ENCODE peak calls at places on chromosomes 16 and 17, in six cellular contexts. B is testis, Y is fibroblast of lung, Q is Panc1, A is Peyer's patch, U is SK-N-SH. X is an unnamed sample.

GRCh38 chr16:66487580-66488235 is 60.6 kb downstream of the BEAN1 start:
- DNase-seq in A (peak; percentile 16), B (no peak), U (no peak), Q (no peak), Y (no peak), X (no peak)

GRCh38 chr17:74744349-74744713 is 4.1 kb upstream of the NHERF1 start:
- DNase-seq in U (no peak), B (no peak), Q (no peak), A (peak; percentile 49), Y (no peak), X (no peak)

GRCh38 chr17:2906907-2907306 is 110.7 kb downstream of the RAP1GAP2 start:
- DNase-seq in U (no peak), A (no peak), Q (no peak), B (peak; percentile 58), Y (no peak), X (no peak)

GRCh38 chr17:43702636-43703035 is 40.9 kb upstream of the MEOX1 start:
- DNase-seq in B (peak; percentile 74), U (peak; percentile 63), Q (no peak), Y (no peak), A (no peak), X (no peak)

GRCh38 chr17:82317394-82318168 is at the start of gene CD7:
- DNase-seq in Y (no peak), A (no peak), Q (no peak), B (no peak), U (no peak), X (peak; percentile 55)

GRCh38 chr17:1486802-1487695 is 5.4 kb downstream of the MYO1C start:
- DNase-seq in U (no peak), Q (peak; percentile 45), B (peak; percentile 86), Y (peak; percentile 34), A (peak; percentile 91), X (peak; percentile 94)

GRCh38 chr16:87344931-87345631 is 27.9 kb upstream of the C16orf95 start:
- DNase-seq in B (no peak), A (peak; percentile 60), Q (no peak), Y (no peak), U (no peak), X (peak; percentile 63)

GRCh38 chr17:9587969-9588656 is 11.7 kb downstream of the CFAP52 start:
- DNase-seq in Y (no peak), Q (no peak), U (no peak), B (peak; percentile 40), A (no peak), X (no peak)

GRCh38 chr16:10181196-10182162 is 749 bp downstream of the GRIN2A start:
- DNase-seq in Y (peak; percentile 18), B (peak; percentile 78), U (peak; percentile 91), Q (peak; percentile 60), A (peak; percentile 75), X (peak; percentile 64)

GRCh38 chr17:59327891-59328290 is 3.6 kb upstream of the YPEL2 start:
- DNase-seq in B (no peak), U (peak; percentile 4), Q (no peak), Y (no peak), A (no peak), X (no peak)

GRCh38 chr17:31163091-31163781 is 68.5 kb downstream of the NF1 start:
- DNase-seq in A (no peak), B (no peak), Q (no peak), U (no peak), Y (no peak), X (no peak)

GRCh38 chr17:4520881-4521600 is 22.4 kb downstream of the SPNS2 start:
- DNase-seq in A (no peak), U (no peak), Q (no peak), B (peak; percentile 42), Y (no peak), X (no peak)

GRCh38 chr17:43381204-43381603 is 17.6 kb upstream of the ARL4D start:
- DNase-seq in A (no peak), B (no peak), Y (no peak), U (no peak), Q (no peak), X (no peak)

GRCh38 chr16:78659216-78659615 is 559.8 kb downstream of the WWOX start:
- DNase-seq in A (no peak), Y (no peak), B (no peak), U (peak; percentile 62), Q (no peak), X (peak; percentile 60)

GRCh38 chr17:1300580-1300905 is 21.1 kb downstream of the TRARG1 start:
- DNase-seq in B (no peak), Q (no peak), U (no peak), A (no peak), Y (no peak), X (no peak)

GRCh38 chr17:38327936-38328335 is 15.8 kb downstream of the GPR179 start:
- DNase-seq in Q (no peak), Y (no peak), B (no peak), A (no peak), U (peak; percentile 8), X (no peak)
- H3K27ac ChIP-seq in Q (no peak overlapping the region), Y (no peak overlapping the region), B (no peak overlapping the region), A (no peak overlapping the region), U (no peak overlapping the region), X (no peak overlapping the region)

DNA sequence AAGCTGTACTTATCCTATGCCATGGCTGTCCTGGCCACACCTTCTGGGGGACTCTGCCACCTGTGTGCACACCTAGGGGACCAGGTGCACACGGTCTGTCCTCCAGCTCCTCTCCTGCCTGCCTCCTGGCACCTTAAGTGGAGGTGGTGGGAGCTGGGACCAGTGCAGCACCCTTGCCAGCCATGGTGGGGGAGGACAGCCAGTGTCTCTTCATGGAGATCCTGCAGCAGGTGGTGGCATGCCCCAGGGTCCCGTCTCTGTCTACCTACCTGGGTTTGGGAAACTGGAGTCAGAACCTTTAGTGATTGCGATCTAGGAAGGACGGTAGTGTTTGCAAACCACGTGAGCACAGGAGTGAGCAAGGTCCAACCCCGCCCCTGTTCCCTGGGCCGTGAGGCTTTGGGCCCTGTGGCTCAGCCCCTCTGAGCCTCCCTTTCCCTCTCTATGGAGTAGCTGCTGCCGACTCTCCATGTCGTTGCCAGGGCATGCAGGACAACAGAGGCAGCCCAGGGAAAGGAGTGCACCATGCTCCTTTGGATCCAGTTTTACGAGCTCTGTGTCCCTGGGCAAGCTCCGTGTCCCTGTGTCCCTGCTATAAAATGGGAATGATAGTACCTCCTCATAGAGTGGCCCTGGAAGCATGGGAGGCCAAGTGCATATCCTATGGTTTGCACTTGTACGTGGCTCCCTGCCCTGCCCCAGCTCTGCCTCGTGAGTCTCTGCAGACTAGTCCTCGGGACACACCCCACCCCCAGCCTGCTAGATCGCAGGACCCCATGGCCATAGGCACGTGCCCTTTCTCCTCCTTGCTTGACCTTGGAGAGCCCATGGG is 7.1 kb downstream of the ADGRG1 start:
- DNase-seq in Q (no peak), A (peak; percentile 89), U (no peak), B (no peak), Y (no peak), X (peak; percentile 41)
- H3K4me1 ChIP-seq in Q (peaks cover 20% of the 10 kb centered on the region), A (peaks cover 25% of the 10 kb centered on the region), U (peaks cover 17% of the 10 kb centered on the region), B (peaks cover 66% of the 10 kb centered on the region), Y (peaks cover 11% of the 10 kb centered on the region), X (peaks cover 24% of the 10 kb centered on the region)

GRCh38 chr17:67475161-67475887 is 98.2 kb downstream of the PITPNC1 start:
- DNase-seq in Q (peak; percentile 80), B (peak; percentile 84), A (peak; percentile 82), Y (peak; percentile 80), U (peak; percentile 84), X (peak; percentile 90)

GRCh38 chr17:67479119-67479517 is 102.0 kb downstream of the PITPNC1 start:
- DNase-seq in Q (no peak), A (no peak), B (no peak), Y (no peak), U (no peak), X (no peak)

GRCh38 chr17:67477687-67478086 is 100.6 kb downstream of the PITPNC1 start:
- DNase-seq in B (no peak), U (no peak), A (no peak), Y (peak; percentile 47), Q (no peak), X (no peak)

GRCh38 chr17:67476787-67477335 is 99.8 kb downstream of the PITPNC1 start:
- DNase-seq in Q (no peak), B (no peak), U (no peak), Y (no peak), A (no peak), X (no peak)

DNA sequence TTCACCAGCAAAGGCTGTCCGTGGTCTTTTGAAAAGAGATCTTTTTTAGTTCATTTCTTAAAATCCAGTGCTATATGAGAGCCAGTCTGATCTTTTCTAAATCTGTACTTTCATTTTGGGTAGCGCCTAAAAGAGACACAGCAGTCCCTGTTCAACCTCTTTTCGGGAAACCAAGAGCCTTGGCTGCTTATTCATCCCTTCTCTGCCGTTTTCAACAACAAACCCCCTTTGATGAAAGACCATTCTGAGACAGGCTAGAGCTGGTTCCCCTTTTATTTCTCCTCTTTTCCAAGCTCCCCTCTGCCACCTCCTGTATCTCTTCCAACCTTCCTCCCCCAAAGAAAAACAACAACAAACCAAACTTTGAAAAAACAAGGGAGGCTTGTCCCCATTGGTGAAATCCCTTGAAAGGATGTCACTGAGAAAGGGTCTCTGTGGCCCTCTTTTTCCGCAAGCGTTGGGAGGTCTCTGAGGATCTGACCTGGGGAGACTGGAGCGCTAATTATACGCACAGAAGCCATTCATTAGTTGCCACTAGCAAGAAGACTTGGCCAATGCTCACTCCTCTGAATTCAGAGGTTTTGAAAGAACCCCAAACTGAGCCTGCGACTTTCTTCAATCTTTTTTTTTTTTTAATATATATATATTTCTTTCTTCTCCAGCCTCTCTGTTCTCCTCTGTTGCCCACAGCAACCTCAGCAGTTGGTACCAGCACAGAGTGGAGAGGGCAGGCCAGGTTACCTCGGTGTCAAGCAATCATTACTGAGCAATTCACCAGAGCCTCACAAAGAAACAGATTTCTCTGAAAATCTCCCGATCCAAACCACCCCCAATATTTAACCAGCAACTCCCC is 101.4 kb downstream of the PITPNC1 start:
- DNase-seq in B (no peak), Y (no peak), A (no peak), Q (no peak), U (no peak), X (no peak)
- H3K4me3 ChIP-seq in B (no peak overlapping the region), Y (no peak overlapping the region), A (no peak overlapping the region), Q (no peak overlapping the region), U (no peak overlapping the region), X (no peak overlapping the region)

DNA sequence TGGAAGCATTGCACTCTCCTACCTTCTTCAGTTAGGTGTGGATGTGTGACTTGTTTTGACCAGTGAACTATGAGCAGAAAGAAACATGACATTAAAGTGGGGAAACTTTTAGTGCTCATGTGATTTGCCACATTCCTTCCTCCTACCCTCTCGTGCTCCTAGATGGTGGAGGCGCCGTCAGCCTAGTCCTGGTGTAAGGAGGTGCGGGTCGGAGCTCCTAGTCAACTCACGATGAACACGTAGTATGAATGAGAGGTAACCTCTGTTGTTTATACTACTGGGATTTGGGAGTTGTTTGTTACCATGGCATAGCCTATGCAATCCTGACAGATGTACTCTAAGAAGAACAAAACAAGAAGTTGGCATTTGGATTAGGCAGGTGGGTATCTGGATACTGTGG is 47.4 kb downstream of the KSR1 start:
- DNase-seq in B (no peak), U (no peak), Q (no peak), Y (no peak), A (no peak), X (no peak)
- H3K27ac ChIP-seq in B (no peak overlapping the region), U (no peak overlapping the region), Q (no peak overlapping the region), Y (no peak overlapping the region), A (no peak overlapping the region), X (no peak overlapping the region)

GRCh38 chr17:73343739-73344454 is 32.1 kb upstream of the CDC42EP4 start:
- DNase-seq in A (no peak), Y (no peak), B (no peak), U (peak; percentile 80), Q (no peak), X (no peak)
- H3K4me1 ChIP-seq in A (peaks cover 20% of the 10 kb centered on the region), Y (peaks cover 27% of the 10 kb centered on the region), B (peaks cover 46% of the 10 kb centered on the region), U (peaks cover 23% of the 10 kb centered on the region), Q (peaks cover 35% of the 10 kb centered on the region), X (peaks cover 8% of the 10 kb centered on the region)

GRCh38 chr16:53091508-53092211 is 36.9 kb downstream of the CHD9 start:
- DNase-seq in Q (no peak), B (peak; percentile 72), Y (peak; percentile 95), A (no peak), U (peak; percentile 76), X (peak; percentile 89)
- H3K4me3 ChIP-seq in Q (no peak overlapping the region), B (no peak overlapping the region), Y (peak overlapping the region; percentile 1), A (no peak overlapping the region), U (peak overlapping the region; percentile 13), X (no peak overlapping the region)

X was measured in right cardiac atrium.